ENCODE peak calls at places on chromosomes 1 and 21, in six cellular contexts. H, Z, G, L, X and K are unnamed samples.
A peak's percentile ranks its signal among the peaks of the same experiment; 100 is the strongest.

GRCh38 chr1:89644119-89644814 is 11.3 kb downstream of the LRRC8C start:
- DNase-seq in H (no peak), L (no peak), Z (no peak), X (no peak), G (no peak), K (no peak)

GRCh38 chr21:21712761-21713558 is 714.8 kb downstream of the NCAM2 start:
- DNase-seq in Z (no peak), X (no peak), G (peak; percentile 62), L (peak; percentile 80), H (no peak), K (no peak)

GRCh38 chr1:173473599-173474011 is 3.5 kb upstream of the PRDX6 start:
- DNase-seq in H (no peak), Z (peak; percentile 29), G (peak; percentile 75), L (peak; percentile 77), X (no peak), K (no peak)

GRCh38 chr1:161934278-161934608 is 89.4 kb downstream of the OLFML2B start:
- DNase-seq in G (no peak), Z (no peak), H (no peak), L (no peak), X (no peak), K (no peak)

GRCh38 chr1:112817555-112818373 is 102.6 kb upstream of the PPM1J start:
- DNase-seq in L (peak; percentile 24), G (no peak), H (peak; percentile 91), X (no peak), Z (no peak), K (no peak)

GRCh38 chr1:187070076-187070475 is 241.3 kb downstream of the PLA2G4A start:
- DNase-seq in Z (no peak), G (peak; percentile 29), L (peak; percentile 34), X (no peak), H (no peak), K (no peak)

GRCh38 chr1:24635195-24635843 is 7.8 kb upstream of the SRRM1 start:
- DNase-seq in G (peak; percentile 83), H (no peak), L (peak; percentile 68), X (no peak), Z (peak; percentile 65), K (no peak)

GRCh38 chr1:14415396-14415795 is 183.1 kb upstream of the KAZN start:
- DNase-seq in Z (no peak), G (no peak), L (no peak), H (peak; percentile 87), X (no peak), K (no peak)

GRCh38 chr21:43332872-43333300 is 94.0 kb downstream of the SIK1 start:
- DNase-seq in G (peak; percentile 51), H (peak; percentile 73), Z (no peak), X (no peak), L (no peak), K (peak; percentile 78)

GRCh38 chr1:10833630-10834557 is 37.4 kb upstream of the CASZ1 start:
- DNase-seq in L (no peak), X (no peak), Z (no peak), H (no peak), G (no peak), K (no peak)

GRCh38 chr1:53550201-53550741 is 91.1 kb downstream of the DMRTB1 start:
- DNase-seq in L (peak; percentile 78), H (peak; percentile 36), Z (no peak), G (peak; percentile 51), X (peak; percentile 31), K (peak; percentile 23)

GRCh38 chr1:220680085-220680687 is 10.0 kb upstream of the C1orf115 start:
- DNase-seq in X (no peak), Z (peak; percentile 43), H (peak; percentile 64), G (peak; percentile 19), L (peak; percentile 20), K (no peak)

GRCh38 chr1:201597551-201598230 is 58.8 kb downstream of the NAV1 start:
- DNase-seq in X (peak; percentile 91), Z (no peak), L (no peak), G (no peak), H (no peak), K (no peak)

GRCh38 chr1:81430955-81431646 is 369.6 kb upstream of the ADGRL2 start:
- DNase-seq in L (peak; percentile 3), G (no peak), Z (no peak), H (peak; percentile 56), X (no peak), K (no peak)

GRCh38 chr1:32071758-32072621 is 749 bp upstream of the TMEM39B start:
- DNase-seq in Z (no peak), H (no peak), G (peak; percentile 84), L (peak; percentile 70), X (no peak), K (no peak)

GRCh38 chr1:173570370-173571030 is 32.4 kb downstream of the SLC9C2 start:
- DNase-seq in Z (no peak), L (no peak), X (no peak), H (no peak), G (no peak), K (no peak)

GRCh38 chr21:45780647-45781046 is 137.1 kb downstream of the PCBP3 start:
- DNase-seq in L (no peak), G (no peak), Z (no peak), H (no peak), X (no peak), K (no peak)

GRCh38 chr1:94020764-94021579 is 100.0 kb downstream of the ABCA4 start:
- DNase-seq in X (peak; percentile 50), H (peak; percentile 69), Z (no peak), G (peak; percentile 98), L (peak; percentile 100), K (no peak)

GRCh38 chr21:18155508-18156193 is 89.0 kb upstream of the CHODL start:
- DNase-seq in X (no peak), G (no peak), L (peak; percentile 36), H (no peak), Z (no peak), K (no peak)

GRCh38 chr1:205595435-205595834 is 36.4 kb downstream of the ELK4 start:
- DNase-seq in G (no peak), H (no peak), Z (no peak), X (no peak), L (no peak), K (peak; percentile 31)

GRCh38 chr1:176017722-176018121 is 189.4 kb downstream of the COP1 start:
- DNase-seq in G (no peak), L (no peak), H (no peak), Z (no peak), X (no peak), K (no peak)

GRCh38 chr1:219312967-219313366 is 139.3 kb downstream of the LYPLAL1 start:
- DNase-seq in Z (no peak), X (no peak), G (peak; percentile 92), H (no peak), L (peak; percentile 95), K (no peak)

GRCh38 chr1:183069562-183070216 is 46.5 kb downstream of the LAMC1 start:
- DNase-seq in H (no peak), L (peak; percentile 68), Z (no peak), X (peak; percentile 39), G (no peak), K (no peak)

GRCh38 chr1:84412316-84412942 is 14.1 kb downstream of the DNASE2B start:
- DNase-seq in G (peak; percentile 88), H (no peak), X (no peak), Z (no peak), L (peak; percentile 87), K (no peak)

GRCh38 chr21:33212159-33212851 is 17.4 kb upstream of the IFNAR2 start:
- DNase-seq in X (no peak), G (peak; percentile 83), Z (no peak), L (peak; percentile 70), H (no peak), K (no peak)

DNA sequence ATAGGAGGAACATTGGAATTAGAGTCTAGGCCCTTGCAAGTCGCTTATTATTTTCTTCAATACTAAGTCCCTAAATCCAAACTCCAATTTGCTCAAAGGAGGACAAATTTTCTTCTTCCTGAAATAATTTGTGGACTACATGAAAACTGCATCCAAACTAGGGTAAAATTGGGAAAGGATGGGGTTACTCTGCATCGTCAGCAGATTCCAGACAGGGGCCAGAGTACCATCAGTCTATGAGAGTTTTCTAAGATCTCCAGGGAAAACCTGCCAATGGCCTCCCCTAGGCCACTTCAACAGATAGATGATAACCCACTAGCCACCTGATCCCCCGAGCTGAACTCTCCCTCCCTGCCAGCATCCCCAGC is 494 bp downstream of the HEYL start:
- DNase-seq in X (no peak), G (no peak), L (no peak), Z (no peak), H (no peak), K (no peak)
- H3K4me3 ChIP-seq in X (peak overlapping the region; percentile 41), G (no peak overlapping the region), L (no peak overlapping the region), Z (peak overlapping the region; percentile 86), H (peak overlapping the region; percentile 72), K (peak overlapping the region; percentile 91)

GRCh38 chr1:1538989-1539309 is 1.5 kb downstream of the TMEM240 start:
- DNase-seq in X (no peak), H (no peak), L (no peak), Z (no peak), G (no peak), K (no peak)

GRCh38 chr1:1539310-1540014 is 962 bp downstream of the TMEM240 start:
- DNase-seq in X (no peak), Z (no peak), H (peak; percentile 83), L (peak; percentile 44), G (peak; percentile 47), K (no peak)

GRCh38 chr1:1538334-1538733 is 2.1 kb downstream of the TMEM240 start:
- DNase-seq in X (no peak), G (no peak), Z (no peak), L (no peak), H (no peak), K (no peak)

GRCh38 chr1:1540817-1541628 is 599 bp upstream of the TMEM240 start:
- DNase-seq in Z (no peak), X (no peak), G (no peak), L (no peak), H (no peak), K (no peak)

DNA sequence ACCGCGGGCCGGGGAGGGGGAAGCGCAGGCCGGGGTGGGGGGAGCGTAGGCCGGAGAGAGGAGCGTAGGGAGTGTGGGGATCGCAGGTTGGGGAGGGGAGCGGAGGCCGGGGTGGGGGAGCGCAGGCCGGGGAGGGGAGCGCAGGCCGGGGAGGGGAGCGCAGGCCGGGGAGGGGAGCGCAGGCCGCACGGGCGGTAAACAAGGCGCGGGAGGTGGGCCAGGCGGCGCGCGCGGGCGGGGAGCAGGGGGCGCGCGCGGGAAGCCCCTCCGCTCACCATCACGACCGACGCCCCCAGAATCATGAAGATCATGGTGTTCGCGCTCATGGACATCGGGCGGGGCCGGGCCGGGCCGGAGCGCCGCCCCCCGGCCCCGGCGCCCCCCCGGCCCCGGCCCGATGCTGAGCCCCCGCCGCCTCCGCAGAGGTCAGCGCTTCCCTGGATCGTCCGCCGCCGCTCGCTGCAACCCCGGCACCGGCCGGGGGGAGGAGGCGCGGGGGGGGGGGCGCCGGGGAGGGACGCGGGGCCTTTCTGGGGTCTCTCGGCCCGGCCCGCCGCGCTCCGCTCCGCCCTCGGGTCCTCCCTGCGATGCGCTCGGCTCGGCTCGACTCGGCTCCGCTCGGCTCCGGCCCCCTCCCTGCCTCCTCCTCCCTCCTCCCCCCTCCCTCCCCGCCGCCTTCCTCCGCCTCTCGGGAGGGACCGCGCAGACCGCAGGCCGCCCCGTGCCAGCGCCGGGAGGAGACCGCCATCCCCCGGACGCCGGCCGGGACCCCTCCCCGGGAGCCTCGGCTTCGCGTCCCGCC is at the start of gene TMEM240:
- DNase-seq in H (peak; percentile 94), G (peak; percentile 69), L (peak; percentile 73), X (peak; percentile 78), Z (no peak), K (peak; percentile 67)
- H3K27ac ChIP-seq in H (no peak within 1 kb of the TSS), G (peak within 1 kb of the TSS; percentile 86), L (peak within 1 kb of the TSS; percentile 63), X (no peak within 1 kb of the TSS), Z (no peak within 1 kb of the TSS), K (peak within 1 kb of the TSS; percentile 78)

GRCh38 chr1:92486251-92487077 is at the start of gene GFI1:
- DNase-seq in H (peak; percentile 89), Z (no peak), X (peak; percentile 47), G (no peak), L (no peak), K (no peak)
- TF ChIP-seq CTCF in H (peak; percentile 47), Z (no peak), X (no peak), G (no peak), L (peak; percentile 1), K (no peak)

GRCh38 chr1:154179951-154180687 is 11.8 kb downstream of the TPM3 start:
- DNase-seq in Z (no peak), G (no peak), X (no peak), H (peak; percentile 68), L (no peak), K (peak; percentile 32)
- H3K4me3 ChIP-seq in Z (no peak overlapping the region), G (no peak overlapping the region), X (no peak overlapping the region), H (peak overlapping the region; percentile 97), L (peak overlapping the region; percentile 36), K (no peak overlapping the region)